ENCODE peak calls at places on chromosome 14, in four cellular contexts. One of them, this sample, is unnamed.

GRCh38 chr14:54653764-54654469 is 87.0 kb downstream of the SAMD4A start:
- DNase-seq in A549: peak; percentile 19
- DNase-seq in psoas muscle: peak; percentile 75
- DNase-seq in neural progenitor cell: peak; percentile 42
- DNase-seq in this sample: peak; percentile 55

GRCh38 chr14:59018460-59018859 is 170.0 kb upstream of the DAAM1 start:
- DNase-seq in A549: no peak
- DNase-seq in neural progenitor cell: no peak
- DNase-seq in psoas muscle: no peak
- DNase-seq in this sample: no peak

GRCh38 chr14:100587248-100587762 is at the start of gene BEGAIN:
- DNase-seq in neural progenitor cell: peak; percentile 72
- DNase-seq in A549: no peak
- DNase-seq in psoas muscle: peak; percentile 30
- DNase-seq in this sample: peak; percentile 3

GRCh38 chr14:100982764-100983163 is 79.2 kb upstream of the RTL1 start:
- DNase-seq in A549: no peak
- DNase-seq in neural progenitor cell: no peak
- DNase-seq in psoas muscle: no peak
- DNase-seq in this sample: no peak

GRCh38 chr14:22071001-22071400 is 397.4 kb upstream of the OR4E1 start:
- DNase-seq in neural progenitor cell: no peak
- DNase-seq in A549: no peak
- DNase-seq in psoas muscle: no peak
- DNase-seq in this sample: no peak

GRCh38 chr14:38743941-38744611 is 359.0 kb downstream of the SEC23A start:
- DNase-seq in psoas muscle: no peak
- DNase-seq in A549: no peak
- DNase-seq in neural progenitor cell: no peak
- DNase-seq in this sample: no peak

GRCh38 chr14:79514700-79515099 is 696.6 kb downstream of the DIO2 start:
- DNase-seq in neural progenitor cell: no peak
- DNase-seq in A549: no peak
- DNase-seq in psoas muscle: no peak
- DNase-seq in this sample: no peak

GRCh38 chr14:54881235-54881760 is 21.3 kb downstream of the GCH1 start:
- DNase-seq in A549: no peak
- DNase-seq in neural progenitor cell: no peak
- DNase-seq in psoas muscle: no peak
- DNase-seq in this sample: no peak

GRCh38 chr14:42013560-42013959 is 406.9 kb downstream of the LRFN5 start:
- DNase-seq in psoas muscle: no peak
- DNase-seq in neural progenitor cell: no peak
- DNase-seq in A549: no peak
- DNase-seq in this sample: no peak

GRCh38 chr14:21309956-21310355 is 30.1 kb downstream of the RPGRIP1 start:
- DNase-seq in psoas muscle: no peak
- DNase-seq in neural progenitor cell: no peak
- DNase-seq in A549: no peak
- DNase-seq in this sample: no peak

GRCh38 chr14:36655963-36656768 is 5.5 kb upstream of the PAX9 start:
- DNase-seq in neural progenitor cell: peak; percentile 90
- DNase-seq in A549: peak; percentile 66
- DNase-seq in psoas muscle: no peak
- DNase-seq in this sample: no peak

GRCh38 chr14:57987051-57987450 is 121.2 kb upstream of the SLC35F4 start:
- DNase-seq in A549: no peak
- DNase-seq in neural progenitor cell: no peak
- DNase-seq in psoas muscle: no peak
- DNase-seq in this sample: no peak

GRCh38 chr14:64338616-64339316 is 44.6 kb upstream of the ESR2 start:
- DNase-seq in psoas muscle: peak; percentile 95
- DNase-seq in A549: peak; percentile 99
- DNase-seq in neural progenitor cell: peak; percentile 97
- DNase-seq in this sample: peak; percentile 90

GRCh38 chr14:72089625-72090024 is 157.4 kb downstream of the RGS6 start:
- DNase-seq in A549: no peak
- DNase-seq in psoas muscle: no peak
- DNase-seq in neural progenitor cell: no peak
- DNase-seq in this sample: no peak

GRCh38 chr14:94472842-94473241 is 3.2 kb downstream of the SERPINA9 start:
- DNase-seq in psoas muscle: no peak
- DNase-seq in neural progenitor cell: no peak
- DNase-seq in A549: no peak
- DNase-seq in this sample: no peak

GRCh38 chr14:26255213-26255612 is 342.6 kb downstream of the NOVA1 start:
- DNase-seq in A549: no peak
- DNase-seq in psoas muscle: no peak
- DNase-seq in neural progenitor cell: peak; percentile 14
- DNase-seq in this sample: no peak

DNA sequence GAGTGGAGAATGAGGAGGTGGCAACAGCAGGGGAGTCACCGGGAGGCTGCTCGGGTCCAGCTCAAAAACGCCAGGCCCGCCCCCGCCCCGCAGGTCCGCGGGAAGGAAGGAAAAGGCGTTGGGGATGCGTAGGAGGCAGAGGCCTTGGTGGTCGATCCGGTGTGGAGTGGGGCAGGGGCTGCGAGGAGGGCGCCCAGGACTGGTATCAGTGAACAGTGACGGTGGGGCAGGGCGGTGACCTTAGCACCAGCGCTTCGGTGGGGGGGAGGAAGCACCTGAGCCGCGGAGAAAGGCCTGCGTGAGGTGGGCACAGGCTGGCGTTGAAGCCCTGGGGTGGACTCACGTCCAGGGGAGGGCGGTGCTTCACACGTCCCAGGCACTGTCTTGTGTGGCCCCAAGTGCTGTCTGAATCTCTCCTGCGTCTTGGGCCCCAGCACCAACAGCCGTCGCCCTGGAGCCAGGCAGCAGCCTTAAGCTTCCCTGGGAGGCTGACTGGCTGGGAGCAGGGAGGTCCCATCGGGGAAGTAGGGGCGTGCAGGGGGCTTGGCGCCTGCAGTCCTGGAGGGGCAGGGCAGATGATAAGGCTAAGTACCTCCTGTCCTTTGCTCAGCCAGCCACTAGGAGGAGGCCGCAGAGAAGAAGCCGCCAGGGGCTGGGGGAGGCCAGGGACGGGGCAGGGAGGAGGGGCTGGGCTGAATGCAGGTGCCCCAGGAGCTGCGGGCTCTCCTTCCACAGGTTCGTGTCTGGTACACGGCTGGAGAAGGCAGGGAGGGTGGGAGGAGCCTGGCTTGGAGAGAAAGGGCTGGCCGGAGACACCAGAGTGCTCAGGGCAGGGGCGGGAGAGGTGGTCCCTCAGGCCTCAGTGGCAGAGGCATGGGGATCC is 26.5 kb downstream of the ZBTB42 start:
- DNase-seq in A549: peak; percentile 93
- DNase-seq in neural progenitor cell: peak; percentile 90
- DNase-seq in psoas muscle: no peak
- DNase-seq in this sample: no peak
- TF ChIP-seq CTCF in A549: peak; percentile 39
- TF ChIP-seq CTCF in neural progenitor cell: peak; percentile 73
- TF ChIP-seq CTCF in psoas muscle: peak; percentile 23
- TF ChIP-seq CTCF in this sample: peak; percentile 56

GRCh38 chr14:91837076-91837475 is 30.3 kb downstream of the TC2N start:
- DNase-seq in A549: no peak
- DNase-seq in psoas muscle: no peak
- DNase-seq in neural progenitor cell: no peak
- DNase-seq in this sample: no peak
- H3K9me3 ChIP-seq in A549: no peaks in the 10 kb centered on the region
- H3K9me3 ChIP-seq in psoas muscle: no peaks in the 10 kb centered on the region
- H3K9me3 ChIP-seq in neural progenitor cell: no peaks in the 10 kb centered on the region
- H3K9me3 ChIP-seq in this sample: no peaks in the 10 kb centered on the region

GRCh38 chr14:24315243-24315806 is 4.0 kb downstream of the LTB4R start:
- DNase-seq in psoas muscle: no peak
- DNase-seq in neural progenitor cell: no peak
- DNase-seq in A549: no peak
- DNase-seq in this sample: no peak
- H3K27ac ChIP-seq in psoas muscle: peak overlapping the region; percentile 23
- H3K27ac ChIP-seq in neural progenitor cell: no peak overlapping the region
- H3K27ac ChIP-seq in A549: no peak overlapping the region
- H3K27ac ChIP-seq in this sample: peak overlapping the region; percentile 88

GRCh38 chr14:97887690-97888089 is 1090.5 kb downstream of the VRK1 start:
- DNase-seq in A549: no peak
- DNase-seq in psoas muscle: no peak
- DNase-seq in neural progenitor cell: no peak
- DNase-seq in this sample: no peak
- TF ChIP-seq CTCF in A549: no peak
- TF ChIP-seq CTCF in psoas muscle: no peak
- TF ChIP-seq CTCF in neural progenitor cell: no peak
- TF ChIP-seq CTCF in this sample: no peak

GRCh38 chr14:92565718-92566115 is 52.1 kb downstream of the RIN3 start:
- DNase-seq in A549: no peak
- DNase-seq in psoas muscle: no peak
- DNase-seq in neural progenitor cell: no peak
- DNase-seq in this sample: no peak

GRCh38 chr14:92564361-92565039 is 50.9 kb downstream of the RIN3 start:
- DNase-seq in neural progenitor cell: no peak
- DNase-seq in psoas muscle: peak; percentile 56
- DNase-seq in A549: no peak
- DNase-seq in this sample: peak; percentile 36

GRCh38 chr14:92565040-92565717 is 51.6 kb downstream of the RIN3 start:
- DNase-seq in A549: no peak
- DNase-seq in neural progenitor cell: no peak
- DNase-seq in psoas muscle: no peak
- DNase-seq in this sample: no peak

GRCh38 chr14:92561906-92562489 is 48.4 kb downstream of the RIN3 start:
- DNase-seq in neural progenitor cell: no peak
- DNase-seq in psoas muscle: no peak
- DNase-seq in A549: no peak
- DNase-seq in this sample: no peak

GRCh38 chr14:92563359-92563758 is 49.8 kb downstream of the RIN3 start:
- DNase-seq in psoas muscle: no peak
- DNase-seq in A549: no peak
- DNase-seq in neural progenitor cell: no peak
- DNase-seq in this sample: no peak
- H3K9me3 ChIP-seq in psoas muscle: no peaks in the 10 kb centered on the region
- H3K9me3 ChIP-seq in A549: peaks cover 11% of the 10 kb centered on the region
- H3K9me3 ChIP-seq in neural progenitor cell: no peaks in the 10 kb centered on the region
- H3K9me3 ChIP-seq in this sample: peaks cover 18% of the 10 kb centered on the region

DNA sequence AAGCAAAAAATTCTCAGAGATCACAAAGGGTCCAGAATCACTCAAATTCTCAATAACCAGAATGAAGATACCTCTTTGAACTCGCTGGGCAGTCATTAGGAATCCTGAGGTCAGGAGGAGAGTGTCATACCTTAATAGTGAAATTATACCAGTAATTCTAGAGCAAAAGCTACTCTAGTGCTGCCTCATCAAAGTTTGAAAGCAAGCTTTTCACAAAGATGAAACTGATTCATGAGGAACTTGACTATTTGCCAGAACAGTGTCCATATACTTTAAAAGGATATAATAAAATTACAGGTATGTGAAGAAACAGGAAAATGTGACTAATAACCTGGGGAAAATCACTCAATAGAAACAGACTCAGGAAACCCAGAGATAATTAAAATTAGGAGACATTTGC is 44.5 kb downstream of the EML5 start:
- DNase-seq in psoas muscle: no peak
- DNase-seq in neural progenitor cell: no peak
- DNase-seq in A549: no peak
- DNase-seq in this sample: no peak
- H3K27ac ChIP-seq in psoas muscle: no peak overlapping the region
- H3K27ac ChIP-seq in neural progenitor cell: no peak overlapping the region
- H3K27ac ChIP-seq in A549: no peak overlapping the region
- H3K27ac ChIP-seq in this sample: no peak overlapping the region

GRCh38 chr14:103072595-103073366 is 11.2 kb upstream of the LBHD2 start:
- DNase-seq in neural progenitor cell: no peak
- DNase-seq in psoas muscle: no peak
- DNase-seq in A549: peak; percentile 82
- DNase-seq in this sample: no peak
- TF ChIP-seq CTCF in neural progenitor cell: no peak
- TF ChIP-seq CTCF in psoas muscle: no peak
- TF ChIP-seq CTCF in A549: peak; percentile 15
- TF ChIP-seq CTCF in this sample: no peak

DNA sequence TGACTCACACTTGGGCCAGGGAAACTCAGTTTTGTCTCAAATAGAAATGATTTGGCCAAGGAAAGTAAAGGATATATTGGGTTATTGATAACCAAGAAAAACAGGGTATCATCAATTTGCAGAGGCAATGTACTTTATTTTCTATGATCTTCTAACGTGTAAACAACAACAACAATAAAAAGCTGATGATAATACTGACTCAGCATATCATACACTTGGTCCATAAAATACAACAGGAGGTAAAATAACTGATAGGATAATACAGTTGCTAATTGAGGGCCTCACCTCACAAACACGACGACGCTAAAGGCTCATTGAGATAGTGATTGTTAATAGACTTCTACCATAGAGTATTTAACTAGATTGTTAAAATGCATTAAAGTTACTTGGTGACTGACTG is 774.0 kb upstream of the NOVA1 start:
- DNase-seq in A549: no peak
- DNase-seq in neural progenitor cell: no peak
- DNase-seq in psoas muscle: no peak
- DNase-seq in this sample: no peak
- H3K9me3 ChIP-seq in A549: no peaks in the 10 kb centered on the region
- H3K9me3 ChIP-seq in neural progenitor cell: no peaks in the 10 kb centered on the region
- H3K9me3 ChIP-seq in psoas muscle: no peaks in the 10 kb centered on the region
- H3K9me3 ChIP-seq in this sample: peaks cover 23% of the 10 kb centered on the region

This sample was measured in left ventricle myocardium inferior.